ENCODE peak calls at places on chromosomes 5 and 9, in five cellular contexts. B is astrocyte, F is heart right ventricle, T is stomach, M is A673. K is an unnamed sample.

GRCh38 chr9:99977042-99977792 is 70.8 kb downstream of the STX17 start:
- DNase-seq in F (no peak), T (no peak), B (no peak), M (no peak), K (no peak)

GRCh38 chr9:136082496-136083361 is 12.4 kb downstream of the NACC2 start:
- DNase-seq in F (no peak), T (no peak), M (no peak), B (no peak), K (no peak)

GRCh38 chr5:151906246-151906645 is 18.4 kb downstream of the GLRA1 start:
- DNase-seq in B (peak; percentile 47), T (no peak), F (no peak), M (peak; percentile 69), K (peak; percentile 24)

GRCh38 chr9:136052433-136052880 is 42.6 kb downstream of the NACC2 start:
- DNase-seq in M (no peak), F (no peak), T (peak; percentile 61), B (no peak), K (no peak)

GRCh38 chr9:129023036-129023907 is 4.9 kb downstream of the SH3GLB2 start:
- DNase-seq in B (peak; percentile 70), T (no peak), M (no peak), F (no peak), K (peak; percentile 79)

GRCh38 chr5:68214472-68215207 is 916 bp upstream of the PIK3R1 start:
- DNase-seq in T (no peak), B (no peak), M (peak; percentile 38), F (no peak), K (peak; percentile 47)

GRCh38 chr5:115264786-115265185 is 2.1 kb upstream of the PGGT1B start:
- DNase-seq in F (no peak), M (no peak), T (no peak), B (no peak), K (no peak)

GRCh38 chr9:129624947-129625346 is 1.0 kb upstream of the NTMT1 start:
- DNase-seq in T (no peak), M (no peak), B (no peak), F (no peak), K (peak; percentile 69)

GRCh38 chr5:168291281-168291960 is at the start of gene WWC1:
- DNase-seq in F (no peak), B (no peak), M (peak; percentile 52), T (peak; percentile 92), K (peak; percentile 29)

DNA sequence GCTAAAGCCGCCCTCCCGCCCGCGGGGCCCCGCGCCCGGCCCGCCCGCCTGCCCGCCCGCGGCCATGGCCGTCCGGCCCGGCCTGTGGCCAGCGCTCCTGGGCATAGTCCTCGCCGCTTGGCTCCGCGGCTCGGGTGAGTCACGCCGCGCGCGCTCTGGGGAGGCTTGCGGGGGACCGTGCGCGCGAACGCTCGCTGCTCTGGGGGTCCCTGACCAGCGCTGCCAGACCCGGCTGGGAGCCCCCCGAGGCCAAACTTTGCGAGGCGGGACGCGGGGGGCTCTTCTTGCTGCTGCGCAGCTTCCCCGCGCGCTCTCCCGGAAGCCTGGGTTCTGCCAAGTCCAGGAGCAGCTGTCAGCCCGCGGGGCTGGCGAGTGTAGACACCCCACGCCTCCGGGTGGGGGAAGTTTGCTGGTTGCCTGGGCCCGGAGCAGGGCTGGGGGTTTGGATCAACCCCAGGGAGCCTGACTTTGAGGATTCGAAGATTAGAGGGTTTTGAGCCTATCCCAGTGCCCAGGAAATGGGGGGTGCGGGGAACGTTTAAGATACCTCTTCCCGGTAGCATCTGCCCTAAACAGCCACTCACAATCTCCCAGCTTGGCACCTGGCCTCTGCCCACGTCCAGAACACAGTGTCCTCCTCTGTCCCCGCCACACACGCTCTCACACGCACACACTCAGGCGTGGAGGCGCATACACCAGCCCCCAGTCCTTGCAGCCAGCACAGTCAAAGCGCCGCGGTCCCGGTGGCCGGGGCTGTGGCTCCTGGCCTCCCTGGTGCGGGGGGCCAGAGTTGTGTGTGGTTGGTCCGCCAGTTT is 535 bp downstream of the UNC5A start:
- DNase-seq in F (no peak), T (no peak), M (no peak), B (peak; percentile 10), K (peak; percentile 18)
- H3K4me3 ChIP-seq in F (peak overlapping the region; percentile 8), T (peak overlapping the region; percentile 46), M (peak overlapping the region; percentile 56), B (peak overlapping the region; percentile 28), K (peak overlapping the region; percentile 29)

GRCh38 chr9:69745716-69746538 is 13.9 kb downstream of the PTAR1 start:
- DNase-seq in M (peak; percentile 17), F (no peak), B (no peak), T (no peak), K (peak; percentile 53)
- TF ChIP-seq CTCF in M (peak; percentile 48), F (peak; percentile 14), B (peak; percentile 25), T (no peak), K (peak; percentile 54)

GRCh38 chr5:149817539-149817938 is 87.4 kb downstream of the PPARGC1B start:
- DNase-seq in F (no peak), M (no peak), B (no peak), T (no peak), K (no peak)

GRCh38 chr5:149822310-149822709 is 92.2 kb downstream of the PPARGC1B start:
- DNase-seq in T (no peak), B (no peak), M (no peak), F (no peak), K (no peak)

GRCh38 chr5:149820536-149821503 is 90.7 kb downstream of the PPARGC1B start:
- DNase-seq in F (no peak), B (no peak), M (peak; percentile 26), T (no peak), K (no peak)

GRCh38 chr5:149818116-149818515 is 88.0 kb downstream of the PPARGC1B start:
- DNase-seq in M (no peak), B (no peak), F (no peak), T (no peak), K (no peak)

GRCh38 chr5:149820012-149820411 is 89.9 kb downstream of the PPARGC1B start:
- DNase-seq in B (no peak), T (no peak), F (no peak), M (no peak), K (no peak)
- H3K4me3 ChIP-seq in B (no peak overlapping the region), T (no peak overlapping the region), F (peak overlapping the region; percentile 18), M (no peak overlapping the region), K (no peak overlapping the region)

GRCh38 chr9:96232164-96232538 is 69.8 kb downstream of the HSD17B3 start:
- DNase-seq in F (no peak), M (no peak), T (no peak), B (no peak), K (no peak)

GRCh38 chr9:96232539-96233241 is 69.3 kb downstream of the HSD17B3 start:
- DNase-seq in F (peak; percentile 67), M (peak; percentile 77), B (peak; percentile 14), T (no peak), K (peak; percentile 78)

GRCh38 chr9:96230002-96230401 is 72.0 kb downstream of the HSD17B3 start:
- DNase-seq in B (no peak), T (no peak), F (no peak), M (no peak), K (no peak)
- TF ChIP-seq CTCF in B (no peak), T (no peak), F (no peak), M (no peak), K (no peak)